ENCODE peak calls at places on chromosomes 7 and 10, in five cellular contexts. N, T, Z, U and V are unnamed samples.

GRCh38 chr7:81470084-81470723 is 299.6 kb downstream of the HGF start:
- DNase-seq in N (peak; percentile 82), Z (peak; percentile 67), T (peak; percentile 21), U (no peak), V (peak; percentile 74)

GRCh38 chr10:61901829-61902447 is 439 bp downstream of the ARID5B start:
- DNase-seq in U (no peak), N (no peak), Z (no peak), T (no peak), V (no peak)

GRCh38 chr7:17402628-17403278 is 104.3 kb downstream of the AHR start:
- DNase-seq in U (no peak), T (no peak), N (no peak), Z (no peak), V (no peak)

GRCh38 chr7:26944959-26945358 is 80.6 kb upstream of the SKAP2 start:
- DNase-seq in Z (no peak), N (no peak), T (no peak), U (no peak), V (no peak)

GRCh38 chr7:38656976-38657375 is 25.8 kb upstream of the AMPH start:
- DNase-seq in T (no peak), Z (no peak), U (no peak), N (no peak), V (no peak)

GRCh38 chr7:16412535-16413247 is 8.6 kb downstream of the CRPPA start:
- DNase-seq in N (no peak), U (no peak), T (no peak), Z (no peak), V (no peak)

GRCh38 chr10:76962851-76963250 is 674.8 kb downstream of the KCNMA1 start:
- DNase-seq in T (no peak), N (no peak), Z (no peak), U (no peak), V (no peak)

GRCh38 chr10:42594246-42594650 is 44.1 kb downstream of the ZNF33B start:
- DNase-seq in T (no peak), Z (no peak), U (no peak), N (no peak), V (no peak)

GRCh38 chr10:26735435-26735834 is 37.9 kb downstream of the PDSS1 start:
- DNase-seq in U (no peak), Z (no peak), N (no peak), T (no peak), V (no peak)

GRCh38 chr7:6590645-6591110 is 857 bp downstream of the INTS15 start:
- DNase-seq in N (no peak), U (no peak), T (no peak), Z (no peak), V (no peak)

GRCh38 chr10:7260412-7260900 is 150.4 kb downstream of the SFMBT2 start:
- DNase-seq in T (peak; percentile 30), U (peak; percentile 3), N (no peak), Z (peak; percentile 64), V (peak; percentile 76)

GRCh38 chr10:533611-534566 is 155.6 kb downstream of the DIP2C start:
- DNase-seq in N (no peak), U (no peak), Z (no peak), T (no peak), V (no peak)

GRCh38 chr10:3427846-3428442 is 255.4 kb upstream of the PITRM1 start:
- DNase-seq in U (no peak), T (no peak), N (no peak), Z (peak; percentile 33), V (no peak)

GRCh38 chr10:6920072-6921019 is 340.3 kb upstream of the PRKCQ start:
- DNase-seq in Z (peak; percentile 61), T (peak; percentile 71), U (peak; percentile 1), N (peak; percentile 87), V (peak; percentile 70)

GRCh38 chr7:18610331-18610948 is 114.9 kb downstream of the HDAC9 start:
- DNase-seq in U (no peak), T (no peak), N (no peak), Z (no peak), V (no peak)

GRCh38 chr10:118256825-118257570 is 85.1 kb downstream of the FAM204A start:
- DNase-seq in Z (no peak), U (no peak), N (no peak), T (no peak), V (no peak)

GRCh38 chr7:99002146-99002826 is 124.0 kb downstream of the TRRAP start:
- DNase-seq in N (peak; percentile 29), T (no peak), U (no peak), Z (no peak), V (no peak)

GRCh38 chr7:142654398-142654797 is 94.9 kb upstream of the PRSS1 start:
- DNase-seq in U (no peak), T (no peak), Z (no peak), N (no peak), V (no peak)

GRCh38 chr7:80498481-80499349 is 13.1 kb downstream of the GNAT3 start:
- DNase-seq in U (no peak), Z (no peak), T (no peak), N (no peak), V (no peak)

GRCh38 chr7:81155654-81156373 is 237.0 kb upstream of the SEMA3C start:
- DNase-seq in T (no peak), N (no peak), Z (no peak), U (no peak), V (no peak)

GRCh38 chr10:87625658-87626057 is 34.0 kb upstream of the PAPSS2 start:
- DNase-seq in T (no peak), Z (no peak), N (no peak), U (no peak), V (no peak)

GRCh38 chr10:66719483-66719882 is 206.4 kb upstream of the LRRTM3 start:
- DNase-seq in U (no peak), N (no peak), Z (no peak), T (no peak), V (no peak)

GRCh38 chr7:28533731-28534531 is 121.6 kb downstream of the CREB5 start:
- DNase-seq in Z (peak; percentile 36), U (no peak), T (no peak), N (no peak), V (peak; percentile 30)

GRCh38 chr7:140003913-140004382 is 58.8 kb downstream of the PARP12 start:
- DNase-seq in T (peak; percentile 20), N (no peak), U (no peak), Z (no peak), V (no peak)

GRCh38 chr10:125083576-125083920 is 76.8 kb downstream of the CTBP2 start:
- DNase-seq in T (no peak), U (no peak), Z (no peak), N (no peak), V (peak; percentile 64)

GRCh38 chr10:48885376-48885775 is 54.3 kb downstream of the LRRC18 start:
- DNase-seq in N (no peak), T (no peak), U (no peak), Z (no peak), V (no peak)

GRCh38 chr7:35992436-35992835 is 160.6 kb upstream of the EEPD1 start:
- DNase-seq in N (no peak), U (no peak), T (no peak), Z (no peak), V (no peak)

GRCh38 chr10:18332048-18332447 is 191.8 kb downstream of the CACNB2 start:
- DNase-seq in U (no peak), T (no peak), N (no peak), Z (no peak), V (no peak)

GRCh38 chr7:110595694-110596093 is 495.2 kb upstream of the LRRN3 start:
- DNase-seq in Z (no peak), U (no peak), N (no peak), T (peak; percentile 27), V (no peak)

GRCh38 chr7:82382276-82382675 is 61.3 kb downstream of the CACNA2D1 start:
- DNase-seq in Z (no peak), T (no peak), N (no peak), U (no peak), V (no peak)

GRCh38 chr10:98920807-98921206 is 314.8 kb downstream of the HPSE2 start:
- DNase-seq in T (no peak), Z (no peak), N (no peak), U (no peak), V (no peak)

GRCh38 chr10:86375204-86375603 is 8.6 kb upstream of the GRID1 start:
- DNase-seq in U (no peak), T (no peak), Z (no peak), N (no peak), V (no peak)

GRCh38 chr7:40808409-40808942 is 673.7 kb downstream of the SUGCT start:
- DNase-seq in N (no peak), Z (no peak), U (no peak), T (no peak), V (no peak)

GRCh38 chr7:107147464-107148214 is 21.2 kb upstream of the HBP1 start:
- DNase-seq in T (peak; percentile 45), Z (no peak), N (no peak), U (no peak), V (no peak)

GRCh38 chr10:87505366-87506113 is 847 bp downstream of the MINPP1 start:
- DNase-seq in T (peak; percentile 29), U (no peak), Z (no peak), N (no peak), V (peak; percentile 56)

GRCh38 chr7:105594034-105594433 is 12.7 kb upstream of the EFCAB10 start:
- DNase-seq in Z (no peak), N (no peak), T (no peak), U (no peak), V (no peak)

GRCh38 chr10:69716711-69717560 is 84.8 kb upstream of the COL13A1 start:
- DNase-seq in U (no peak), Z (peak; percentile 54), N (no peak), T (peak; percentile 42), V (no peak)

GRCh38 chr10:130128922-130129321 is 7.3 kb upstream of the GLRX3 start:
- DNase-seq in N (no peak), U (no peak), Z (no peak), T (no peak), V (no peak)

GRCh38 chr10:45410807-45411606 is 37.0 kb downstream of the ALOX5 start:
- DNase-seq in U (no peak), N (no peak), T (no peak), Z (no peak), V (no peak)